ENCODE peak calls at places on chromosomes 7 and 10, in ten cellular contexts. One of them, this sample, is unnamed. For H3K36me3, the result is how much of the 10 kb centered on the place peaks cover.

GRCh38 chr10:88181902-88182671 is 318.7 kb downstream of the PTEN start:
- DNase-seq in body of pancreas: no peak
- DNase-seq in hepatocyte: no peak
- DNase-seq in heart left ventricle: no peak
- DNase-seq in WERI-Rb-1: no peak
- DNase-seq in spleen: no peak
- DNase-seq in uterus: no peak
- DNase-seq in H7: no peak
- DNase-seq in GM23248: no peak
- DNase-seq in brain microvascular endothelial cell: no peak
- DNase-seq in this sample: no peak

GRCh38 chr10:66747451-66747850 is 178.4 kb upstream of the LRRTM3 start:
- DNase-seq in body of pancreas: no peak
- DNase-seq in hepatocyte: peak
- DNase-seq in heart left ventricle: no peak
- DNase-seq in WERI-Rb-1: no peak
- DNase-seq in spleen: no peak
- DNase-seq in uterus: no peak
- DNase-seq in H7: no peak
- DNase-seq in GM23248: peak
- DNase-seq in brain microvascular endothelial cell: peak
- DNase-seq in this sample: peak

GRCh38 chr7:102061981-102062390 is 224.7 kb upstream of the SH2B2 start:
- DNase-seq in body of pancreas: no peak
- DNase-seq in hepatocyte: peak
- DNase-seq in heart left ventricle: no peak
- DNase-seq in WERI-Rb-1: no peak
- DNase-seq in spleen: no peak
- DNase-seq in uterus: no peak
- DNase-seq in H7: no peak
- DNase-seq in GM23248: no peak
- DNase-seq in brain microvascular endothelial cell: no peak
- DNase-seq in this sample: peak

GRCh38 chr10:15871823-15872222 is 11.5 kb upstream of the MINDY3 start:
- DNase-seq in body of pancreas: no peak
- DNase-seq in hepatocyte: no peak
- DNase-seq in heart left ventricle: no peak
- DNase-seq in WERI-Rb-1: no peak
- DNase-seq in spleen: no peak
- DNase-seq in uterus: no peak
- DNase-seq in H7: no peak
- DNase-seq in GM23248: no peak
- DNase-seq in brain microvascular endothelial cell: no peak
- DNase-seq in this sample: no peak

GRCh38 chr10:12241810-12242529 is 46.0 kb downstream of the CDC123 start:
- DNase-seq in body of pancreas: no peak
- DNase-seq in hepatocyte: no peak
- DNase-seq in heart left ventricle: peak
- DNase-seq in WERI-Rb-1: no peak
- DNase-seq in spleen: no peak
- DNase-seq in uterus: no peak
- DNase-seq in H7: no peak
- DNase-seq in GM23248: no peak
- DNase-seq in brain microvascular endothelial cell: peak
- DNase-seq in this sample: no peak

GRCh38 chr7:70530191-70530590 is 601.8 kb upstream of the GALNT17 start:
- DNase-seq in body of pancreas: no peak
- DNase-seq in hepatocyte: no peak
- DNase-seq in heart left ventricle: no peak
- DNase-seq in WERI-Rb-1: peak
- DNase-seq in spleen: no peak
- DNase-seq in uterus: no peak
- DNase-seq in H7: no peak
- DNase-seq in GM23248: no peak
- DNase-seq in brain microvascular endothelial cell: no peak
- DNase-seq in this sample: no peak

GRCh38 chr7:6639627-6640026 is 2.5 kb downstream of the ZNF316 start:
- DNase-seq in body of pancreas: no peak
- DNase-seq in hepatocyte: no peak
- DNase-seq in heart left ventricle: no peak
- DNase-seq in WERI-Rb-1: no peak
- DNase-seq in spleen: no peak
- DNase-seq in uterus: no peak
- DNase-seq in H7: no peak
- DNase-seq in GM23248: no peak
- DNase-seq in brain microvascular endothelial cell: no peak
- DNase-seq in this sample: no peak

GRCh38 chr7:154744226-154744860 is 258.6 kb downstream of the PAXIP1 start:
- DNase-seq in body of pancreas: peak
- DNase-seq in hepatocyte: peak
- DNase-seq in heart left ventricle: no peak
- DNase-seq in WERI-Rb-1: peak
- DNase-seq in spleen: no peak
- DNase-seq in uterus: no peak
- DNase-seq in H7: peak
- DNase-seq in GM23248: peak
- DNase-seq in brain microvascular endothelial cell: no peak
- DNase-seq in this sample: no peak

GRCh38 chr10:125811251-125811650 is 11.8 kb downstream of the UROS start:
- DNase-seq in body of pancreas: no peak
- DNase-seq in hepatocyte: no peak
- DNase-seq in heart left ventricle: no peak
- DNase-seq in WERI-Rb-1: peak
- DNase-seq in spleen: no peak
- DNase-seq in uterus: no peak
- DNase-seq in H7: no peak
- DNase-seq in GM23248: peak
- DNase-seq in brain microvascular endothelial cell: no peak
- DNase-seq in this sample: no peak

GRCh38 chr7:19009241-19009935 is 108.0 kb downstream of the TWIST1 start:
- DNase-seq in body of pancreas: no peak
- DNase-seq in hepatocyte: no peak
- DNase-seq in heart left ventricle: no peak
- DNase-seq in WERI-Rb-1: no peak
- DNase-seq in spleen: no peak
- DNase-seq in uterus: no peak
- DNase-seq in H7: no peak
- DNase-seq in GM23248: peak
- DNase-seq in brain microvascular endothelial cell: no peak
- DNase-seq in this sample: no peak

GRCh38 chr7:124818807-124819206 is 53.2 kb upstream of the GPR37 start:
- DNase-seq in body of pancreas: no peak
- DNase-seq in hepatocyte: no peak
- DNase-seq in heart left ventricle: no peak
- DNase-seq in WERI-Rb-1: no peak
- DNase-seq in spleen: no peak
- DNase-seq in uterus: no peak
- DNase-seq in H7: no peak
- DNase-seq in GM23248: no peak
- DNase-seq in brain microvascular endothelial cell: no peak
- DNase-seq in this sample: no peak

GRCh38 chr10:69474688-69475432 is 23.6 kb downstream of the TSPAN15 start:
- DNase-seq in body of pancreas: no peak
- DNase-seq in hepatocyte: peak
- DNase-seq in heart left ventricle: peak
- DNase-seq in WERI-Rb-1: no peak
- DNase-seq in spleen: no peak
- DNase-seq in uterus: peak
- DNase-seq in H7: no peak
- DNase-seq in GM23248: peak
- DNase-seq in brain microvascular endothelial cell: peak
- DNase-seq in this sample: no peak

GRCh38 chr7:92831716-92832622 is 4.4 kb downstream of the CDK6 start:
- DNase-seq in body of pancreas: no peak
- DNase-seq in hepatocyte: peak
- DNase-seq in heart left ventricle: no peak
- DNase-seq in WERI-Rb-1: no peak
- DNase-seq in spleen: no peak
- DNase-seq in uterus: no peak
- DNase-seq in H7: peak
- DNase-seq in GM23248: peak
- DNase-seq in brain microvascular endothelial cell: peak
- DNase-seq in this sample: no peak

GRCh38 chr10:77636286-77636966 is 1.2 kb downstream of the KCNMA1 start:
- DNase-seq in body of pancreas: no peak
- DNase-seq in hepatocyte: no peak
- DNase-seq in heart left ventricle: no peak
- DNase-seq in WERI-Rb-1: no peak
- DNase-seq in spleen: no peak
- DNase-seq in uterus: no peak
- DNase-seq in H7: peak
- DNase-seq in GM23248: peak
- DNase-seq in brain microvascular endothelial cell: no peak
- DNase-seq in this sample: no peak

GRCh38 chr7:17239683-17240521 is 58.5 kb upstream of the AHR start:
- DNase-seq in body of pancreas: no peak
- DNase-seq in hepatocyte: peak
- DNase-seq in heart left ventricle: no peak
- DNase-seq in WERI-Rb-1: no peak
- DNase-seq in spleen: no peak
- DNase-seq in uterus: no peak
- DNase-seq in H7: no peak
- DNase-seq in GM23248: peak
- DNase-seq in brain microvascular endothelial cell: peak
- DNase-seq in this sample: no peak

GRCh38 chr10:18713077-18713476 is 53.8 kb downstream of the ARL5B start:
- DNase-seq in body of pancreas: no peak
- DNase-seq in hepatocyte: peak
- DNase-seq in heart left ventricle: no peak
- DNase-seq in WERI-Rb-1: no peak
- DNase-seq in spleen: no peak
- DNase-seq in uterus: no peak
- DNase-seq in H7: no peak
- DNase-seq in GM23248: peak
- DNase-seq in brain microvascular endothelial cell: peak
- DNase-seq in this sample: peak

GRCh38 chr10:35027567-35027966 is 62.6 kb downstream of the CUL2 start:
- DNase-seq in body of pancreas: no peak
- DNase-seq in hepatocyte: no peak
- DNase-seq in heart left ventricle: no peak
- DNase-seq in WERI-Rb-1: no peak
- DNase-seq in spleen: no peak
- DNase-seq in uterus: no peak
- DNase-seq in H7: peak
- DNase-seq in GM23248: peak
- DNase-seq in brain microvascular endothelial cell: no peak
- DNase-seq in this sample: no peak
- H3K36me3 ChIP-seq in body of pancreas: under half
- H3K36me3 ChIP-seq in hepatocyte: under half
- H3K36me3 ChIP-seq in heart left ventricle: half or more
- H3K36me3 ChIP-seq in WERI-Rb-1: under half
- H3K36me3 ChIP-seq in spleen: half or more
- H3K36me3 ChIP-seq in uterus: under half
- H3K36me3 ChIP-seq in H7: under half
- H3K36me3 ChIP-seq in GM23248: half or more
- H3K36me3 ChIP-seq in brain microvascular endothelial cell: under half
- H3K36me3 ChIP-seq in this sample: under half

GRCh38 chr10:93063217-93063976 is 2.8 kb downstream of the CYP26C1 start:
- DNase-seq in body of pancreas: no peak
- DNase-seq in hepatocyte: no peak
- DNase-seq in heart left ventricle: no peak
- DNase-seq in WERI-Rb-1: no peak
- DNase-seq in spleen: no peak
- DNase-seq in uterus: no peak
- DNase-seq in H7: peak
- DNase-seq in GM23248: no peak
- DNase-seq in brain microvascular endothelial cell: no peak
- DNase-seq in this sample: no peak
- H3K4me3 ChIP-seq in body of pancreas: no peak
- H3K4me3 ChIP-seq in hepatocyte: no peak
- H3K4me3 ChIP-seq in heart left ventricle: no peak
- H3K4me3 ChIP-seq in WERI-Rb-1: no peak
- H3K4me3 ChIP-seq in spleen: no peak
- H3K4me3 ChIP-seq in uterus: peak
- H3K4me3 ChIP-seq in H7: peak
- H3K4me3 ChIP-seq in GM23248: no peak
- H3K4me3 ChIP-seq in brain microvascular endothelial cell: no peak
- H3K4me3 ChIP-seq in this sample: peak

GRCh38 chr7:66930341-66930740 is 9.3 kb downstream of the TMEM248 start:
- DNase-seq in body of pancreas: no peak
- DNase-seq in hepatocyte: peak
- DNase-seq in heart left ventricle: no peak
- DNase-seq in WERI-Rb-1: peak
- DNase-seq in spleen: no peak
- DNase-seq in uterus: no peak
- DNase-seq in H7: peak
- DNase-seq in GM23248: peak
- DNase-seq in brain microvascular endothelial cell: peak
- DNase-seq in this sample: no peak

GRCh38 chr7:66937940-66938339 is 16.9 kb downstream of the TMEM248 start:
- DNase-seq in body of pancreas: no peak
- DNase-seq in hepatocyte: no peak
- DNase-seq in heart left ventricle: no peak
- DNase-seq in WERI-Rb-1: no peak
- DNase-seq in spleen: no peak
- DNase-seq in uterus: no peak
- DNase-seq in H7: no peak
- DNase-seq in GM23248: no peak
- DNase-seq in brain microvascular endothelial cell: no peak
- DNase-seq in this sample: no peak

GRCh38 chr7:66929935-66930334 is 8.9 kb downstream of the TMEM248 start:
- DNase-seq in body of pancreas: no peak
- DNase-seq in hepatocyte: no peak
- DNase-seq in heart left ventricle: no peak
- DNase-seq in WERI-Rb-1: no peak
- DNase-seq in spleen: no peak
- DNase-seq in uterus: no peak
- DNase-seq in H7: no peak
- DNase-seq in GM23248: no peak
- DNase-seq in brain microvascular endothelial cell: no peak
- DNase-seq in this sample: no peak

GRCh38 chr7:66929170-66929569 is 8.1 kb downstream of the TMEM248 start:
- DNase-seq in body of pancreas: no peak
- DNase-seq in hepatocyte: no peak
- DNase-seq in heart left ventricle: no peak
- DNase-seq in WERI-Rb-1: no peak
- DNase-seq in spleen: no peak
- DNase-seq in uterus: no peak
- DNase-seq in H7: no peak
- DNase-seq in GM23248: no peak
- DNase-seq in brain microvascular endothelial cell: no peak
- DNase-seq in this sample: no peak

GRCh38 chr7:66933469-66933868 is 12.4 kb downstream of the TMEM248 start:
- DNase-seq in body of pancreas: no peak
- DNase-seq in hepatocyte: no peak
- DNase-seq in heart left ventricle: no peak
- DNase-seq in WERI-Rb-1: no peak
- DNase-seq in spleen: no peak
- DNase-seq in uterus: no peak
- DNase-seq in H7: no peak
- DNase-seq in GM23248: no peak
- DNase-seq in brain microvascular endothelial cell: no peak
- DNase-seq in this sample: no peak
- H3K36me3 ChIP-seq in body of pancreas: under half
- H3K36me3 ChIP-seq in hepatocyte: under half
- H3K36me3 ChIP-seq in heart left ventricle: under half
- H3K36me3 ChIP-seq in WERI-Rb-1: under half
- H3K36me3 ChIP-seq in spleen: under half
- H3K36me3 ChIP-seq in uterus: under half
- H3K36me3 ChIP-seq in H7: under half
- H3K36me3 ChIP-seq in GM23248: under half
- H3K36me3 ChIP-seq in brain microvascular endothelial cell: under half
- H3K36me3 ChIP-seq in this sample: under half

GRCh38 chr7:23467731-23468720 is 2.3 kb downstream of the IGF2BP3 start:
- DNase-seq in body of pancreas: no peak
- DNase-seq in hepatocyte: peak
- DNase-seq in heart left ventricle: no peak
- DNase-seq in WERI-Rb-1: peak
- DNase-seq in spleen: peak
- DNase-seq in uterus: no peak
- DNase-seq in H7: peak
- DNase-seq in GM23248: peak
- DNase-seq in brain microvascular endothelial cell: no peak
- DNase-seq in this sample: no peak
- H3K4me3 ChIP-seq in body of pancreas: no peak
- H3K4me3 ChIP-seq in hepatocyte: peak
- H3K4me3 ChIP-seq in heart left ventricle: no peak
- H3K4me3 ChIP-seq in WERI-Rb-1: peak
- H3K4me3 ChIP-seq in spleen: no peak
- H3K4me3 ChIP-seq in uterus: no peak
- H3K4me3 ChIP-seq in H7: peak
- H3K4me3 ChIP-seq in GM23248: peak
- H3K4me3 ChIP-seq in brain microvascular endothelial cell: peak
- H3K4me3 ChIP-seq in this sample: peak